ENCODE peak calls at places on chromosomes 12 and 14, in six cellular contexts. W, M, N, S, I and C are unnamed samples.

GRCh38 chr12:106138279-106138645 is 492 bp downstream of the NUAK1 start:
- DNase-seq in N (peak; percentile 0), I (no peak), S (no peak), M (no peak), W (no peak), C (peak; percentile 26)

GRCh38 chr14:100899841-100900771 is 3.4 kb downstream of the RTL1 start:
- DNase-seq in M (no peak), N (no peak), W (no peak), S (no peak), I (no peak), C (no peak)

GRCh38 chr12:93090768-93091172 is 161.7 kb upstream of the EEA1 start:
- DNase-seq in M (no peak), W (peak; percentile 71), S (no peak), I (no peak), N (no peak), C (no peak)

GRCh38 chr14:95318870-95319311 is 817 bp downstream of the CLMN start:
- DNase-seq in M (no peak), W (no peak), N (no peak), I (no peak), S (no peak), C (no peak)

GRCh38 chr12:40945772-40946171 is 242.3 kb upstream of the PDZRN4 start:
- DNase-seq in W (no peak), N (no peak), M (no peak), I (no peak), S (no peak), C (no peak)

GRCh38 chr14:100581228-100582145 is 5.7 kb downstream of the BEGAIN start:
- DNase-seq in W (no peak), M (no peak), N (no peak), I (no peak), S (no peak), C (no peak)

GRCh38 chr14:75906680-75907280 is 75.0 kb downstream of the TGFB3 start:
- DNase-seq in I (peak; percentile 58), W (peak; percentile 58), N (peak; percentile 73), M (peak; percentile 33), S (peak; percentile 9), C (peak; percentile 61)

GRCh38 chr14:41605550-41606248 is 977 bp upstream of the LRFN5 start:
- DNase-seq in S (no peak), I (no peak), M (no peak), N (no peak), W (no peak), C (peak; percentile 21)

GRCh38 chr12:87119713-87120112 is 863.5 kb upstream of the MGAT4C start:
- DNase-seq in M (no peak), W (no peak), N (no peak), I (no peak), S (no peak), C (no peak)

GRCh38 chr14:94752575-94752974 is 17.3 kb downstream of the GSC start:
- DNase-seq in S (no peak), N (no peak), I (no peak), W (no peak), M (no peak), C (no peak)

GRCh38 chr12:32455607-32456063 is 56.3 kb downstream of the FGD4 start:
- DNase-seq in M (no peak), W (peak; percentile 72), S (no peak), I (no peak), N (no peak), C (peak; percentile 54)

GRCh38 chr12:107645630-107646333 is 39.8 kb upstream of the PWP1 start:
- DNase-seq in M (peak; percentile 36), S (no peak), I (no peak), W (no peak), N (no peak), C (no peak)

GRCh38 chr12:101209319-101210302 is at the start of gene SLC5A8:
- DNase-seq in I (no peak), S (no peak), M (no peak), N (no peak), W (no peak), C (no peak)

GRCh38 chr12:110171636-110172035 is 47.5 kb downstream of the IFT81 start:
- DNase-seq in M (no peak), W (no peak), N (no peak), I (no peak), S (no peak), C (no peak)

GRCh38 chr14:50577983-50578382 is 18.0 kb downstream of the ATL1 start:
- DNase-seq in M (no peak), I (no peak), W (no peak), N (no peak), S (no peak), C (no peak)

GRCh38 chr12:92396647-92397258 is 251.1 kb upstream of the BTG1 start:
- DNase-seq in I (no peak), M (no peak), N (no peak), W (no peak), S (no peak), C (no peak)

GRCh38 chr14:97571861-97572555 is 774.8 kb downstream of the VRK1 start:
- DNase-seq in N (no peak), S (no peak), W (no peak), I (no peak), M (no peak), C (no peak)

GRCh38 chr14:68552597-68552996 is 240.3 kb downstream of the ZFP36L1 start:
- DNase-seq in S (no peak), M (no peak), I (no peak), W (no peak), N (no peak), C (no peak)

GRCh38 chr14:73627033-73627432 is 14.7 kb downstream of the ACOT6 start:
- DNase-seq in I (no peak), W (no peak), N (no peak), S (no peak), M (no peak), C (no peak)

GRCh38 chr14:49950275-49951250 is 57.7 kb downstream of the ARF6 start:
- DNase-seq in I (peak; percentile 70), N (no peak), M (no peak), W (peak; percentile 88), S (no peak), C (no peak)

GRCh38 chr12:5988659-5989116 is 43.6 kb upstream of the ANO2 start:
- DNase-seq in I (peak; percentile 81), N (peak; percentile 72), S (peak; percentile 60), W (peak; percentile 84), M (peak; percentile 27), C (peak; percentile 77)

GRCh38 chr12:109952160-109952858 is 43.9 kb downstream of the GIT2 start:
- DNase-seq in N (no peak), I (no peak), S (no peak), M (no peak), W (no peak), C (peak; percentile 24)

GRCh38 chr12:87332987-87333761 is 696.0 kb downstream of the C12orf50 start:
- DNase-seq in I (no peak), N (no peak), S (no peak), M (no peak), W (no peak), C (no peak)

GRCh38 chr12:57609781-57610552 is 1.3 kb upstream of the ARHGEF25 start:
- DNase-seq in W (no peak), I (no peak), M (no peak), S (no peak), N (no peak), C (no peak)

GRCh38 chr12:102440109-102440405 is 40.3 kb downstream of the IGF1 start:
- DNase-seq in I (no peak), W (no peak), S (no peak), M (no peak), N (no peak), C (no peak)

GRCh38 chr12:11891350-11892064 is 179.2 kb upstream of the BCL2L14 start:
- DNase-seq in I (no peak), N (no peak), W (no peak), M (no peak), S (no peak), C (no peak)

GRCh38 chr12:66003951-66004350 is 126.6 kb downstream of the LLPH start:
- DNase-seq in W (no peak), M (no peak), S (no peak), N (no peak), I (no peak), C (no peak)

GRCh38 chr14:74977164-74977900 is 21.9 kb upstream of the PGF start:
- DNase-seq in W (no peak), M (no peak), S (no peak), N (no peak), I (no peak), C (no peak)